ENCODE peak calls at places on chromosomes 16 and 17, in ten cellular contexts. Q, S, B, V, M, N, R, U, Z and X are unnamed samples.

GRCh38 chr16:88799569-88800276 is 3.9 kb upstream of the CDT1 start:
- DNase-seq in B (no peak), V (no peak), R (no peak), S (no peak), N (no peak), Q (no peak), U (no peak), M (no peak), Z (no peak), X (no peak)

GRCh38 chr16:89217388-89218191 is at the start of gene ZNF778:
- DNase-seq in Z (peak; percentile 91), S (peak; percentile 76), U (peak; percentile 82), R (peak; percentile 67), V (peak; percentile 76), Q (peak; percentile 90), M (peak; percentile 75), N (peak; percentile 56), B (peak; percentile 78), X (peak; percentile 11)

GRCh38 chr17:60170835-60171752 is 21.3 kb downstream of the CA4 start:
- DNase-seq in M (no peak), U (no peak), N (no peak), B (no peak), V (no peak), R (no peak), Q (peak; percentile 21), S (no peak), Z (no peak), X (no peak)

GRCh38 chr17:48131216-48131824 is 23.8 kb downstream of the SNX11 start:
- DNase-seq in Z (peak; percentile 69), Q (peak; percentile 48), M (peak; percentile 74), N (peak; percentile 16), U (peak; percentile 78), V (peak; percentile 4), S (peak; percentile 82), R (no peak), B (peak; percentile 85), X (peak; percentile 13)

GRCh38 chr17:82351254-82351712 is 7.8 kb upstream of the TEX19 start:
- DNase-seq in M (no peak), S (no peak), N (no peak), U (no peak), V (no peak), Q (no peak), R (no peak), Z (no peak), B (no peak), X (no peak)

GRCh38 chr16:31223044-31223443 is 6.1 kb upstream of the PYDC1 start:
- DNase-seq in R (no peak), Q (no peak), N (no peak), S (no peak), V (no peak), M (no peak), Z (no peak), U (no peak), B (no peak), X (no peak)

GRCh38 chr17:40696651-40697072 is 6.9 kb downstream of the KRT24 start:
- DNase-seq in B (peak; percentile 84), Z (no peak), U (no peak), N (no peak), R (no peak), M (no peak), Q (peak; percentile 10), S (no peak), V (no peak), X (no peak)

GRCh38 chr17:73348018-73348823 is 36.4 kb upstream of the CDC42EP4 start:
- DNase-seq in B (no peak), V (no peak), M (no peak), N (no peak), U (no peak), R (no peak), Z (no peak), S (no peak), Q (no peak), X (no peak)

GRCh38 chr17:17076066-17076465 is 33.8 kb downstream of the MPRIP start:
- DNase-seq in R (no peak), V (no peak), Z (no peak), Q (no peak), S (no peak), B (no peak), N (no peak), U (no peak), M (no peak), X (no peak)

GRCh38 chr16:85302848-85303353 is 190.6 kb upstream of the CIBAR2 start:
- DNase-seq in V (no peak), S (no peak), U (no peak), M (no peak), N (no peak), B (no peak), Q (no peak), R (no peak), Z (no peak), X (no peak)

GRCh38 chr17:31051517-31051916 is 43.3 kb upstream of the NF1 start:
- DNase-seq in Z (no peak), M (no peak), U (peak; percentile 17), N (no peak), B (no peak), V (no peak), Q (peak; percentile 4), S (peak; percentile 11), R (no peak), X (no peak)

GRCh38 chr17:6070280-6070894 is at the start of gene WSCD1:
- DNase-seq in N (no peak), U (no peak), M (no peak), R (peak; percentile 58), S (no peak), Z (no peak), Q (no peak), B (no peak), V (peak; percentile 6), X (no peak)

GRCh38 chr17:12927541-12928425 is 90.0 kb downstream of the ELAC2 start:
- DNase-seq in M (peak; percentile 22), B (no peak), S (peak; percentile 62), R (no peak), Z (no peak), N (no peak), V (no peak), U (peak; percentile 21), Q (no peak), X (no peak)

GRCh38 chr17:67624886-67625656 is 92.7 kb upstream of the NOL11 start:
- DNase-seq in S (no peak), U (no peak), R (no peak), B (no peak), M (no peak), V (no peak), Q (no peak), Z (no peak), N (no peak), X (no peak)

GRCh38 chr17:31457391-31458234 is 66.1 kb downstream of the RAB11FIP4 start:
- DNase-seq in Z (peak; percentile 46), N (no peak), R (no peak), B (no peak), U (no peak), V (no peak), Q (no peak), S (no peak), M (no peak), X (no peak)